ENCODE peak calls at places on chromosomes 3 and 15, in seven cellular contexts. B is K562, O is lower lobe of right lung, Y is heart right ventricle, K is RWPE2, M is HCT116, X is Panc1. G is an unnamed sample.

GRCh38 chr3:45599424-45599886 is 4.9 kb downstream of the LIMD1 start:
- ATAC-seq in B (no peak), O (peak; percentile 28), Y (peak; percentile 74), K (no peak), M (no peak), X (no peak), G (no peak)

GRCh38 chr3:67012564-67012963 is 14.5 kb downstream of the KBTBD8 start:
- ATAC-seq in B (peak; percentile 75), O (no peak), Y (no peak), K (no peak), M (no peak), X (no peak), G (no peak)

GRCh38 chr3:156151824-156152428 is 31.5 kb downstream of the KCNAB1 start:
- ATAC-seq in B (peak; percentile 91), O (peak; percentile 91), Y (peak; percentile 76), K (peak; percentile 78), M (peak; percentile 94), X (peak; percentile 85), G (no peak)

GRCh38 chr15:45091161-45091560 is 22.8 kb downstream of the DUOX2 start:
- ATAC-seq in B (peak; percentile 9), O (no peak), Y (no peak), K (peak; percentile 35), M (no peak), X (no peak), G (peak; percentile 20)

GRCh38 chr3:123375014-123375940 is 73.6 kb downstream of the ADCY5 start:
- ATAC-seq in B (no peak), O (no peak), Y (peak; percentile 50), K (no peak), M (no peak), X (no peak), G (peak; percentile 49)

GRCh38 chr3:46632792-46633191 is 20.5 kb downstream of the FAM240A start:
- ATAC-seq in B (no peak), O (no peak), Y (peak; percentile 8), K (no peak), M (no peak), X (no peak), G (no peak)

GRCh38 chr3:120566243-120566980 is 29.7 kb upstream of the NDUFB4 start:
- ATAC-seq in B (no peak), O (no peak), Y (no peak), K (no peak), M (no peak), X (peak; percentile 44), G (no peak)

GRCh38 chr3:138361193-138361525 is 12.8 kb downstream of the MRAS start:
- ATAC-seq in B (no peak), O (no peak), Y (peak; percentile 1), K (no peak), M (no peak), X (no peak), G (no peak)

GRCh38 chr3:106589306-106589942 is 720.6 kb upstream of the CBLB start:
- ATAC-seq in B (no peak), O (no peak), Y (no peak), K (peak; percentile 92), M (no peak), X (no peak), G (no peak)

GRCh38 chr3:61250784-61251173 is 473 bp downstream of the FHIT start:
- ATAC-seq in B (peak; percentile 64), O (peak; percentile 65), Y (peak; percentile 51), K (no peak), M (peak; percentile 48), X (no peak), G (no peak)

GRCh38 chr3:46349484-46350261 is 4.2 kb upstream of the CCR2 start:
- ATAC-seq in B (no peak), O (no peak), Y (no peak), K (no peak), M (no peak), X (no peak), G (no peak)

GRCh38 chr15:101439920-101440319 is 49.6 kb downstream of the PCSK6 start:
- ATAC-seq in B (no peak), O (peak; percentile 24), Y (peak; percentile 73), K (peak; percentile 7), M (no peak), X (no peak), G (peak; percentile 38)

GRCh38 chr3:12983326-12983725 is 89.9 kb downstream of the IQSEC1 start:
- ATAC-seq in B (no peak), O (no peak), Y (no peak), K (no peak), M (no peak), X (no peak), G (no peak)

GRCh38 chr3:184687363-184688049 is 24.4 kb downstream of the MAGEF1 start:
- ATAC-seq in B (no peak), O (no peak), Y (peak; percentile 57), K (no peak), M (no peak), X (no peak), G (no peak)

GRCh38 chr3:195855471-195856409 is 44.0 kb upstream of the MUC4 start:
- ATAC-seq in B (no peak), O (no peak), Y (no peak), K (peak; percentile 54), M (peak; percentile 66), X (no peak), G (no peak)

GRCh38 chr3:11291808-11292207 is 19.6 kb downstream of the ATG7 start:
- ATAC-seq in B (no peak), O (no peak), Y (no peak), K (no peak), M (no peak), X (no peak), G (no peak)

GRCh38 chr15:67031321-67031720 is 34.1 kb upstream of the SMAD3 start:
- ATAC-seq in B (no peak), O (no peak), Y (peak; percentile 33), K (no peak), M (no peak), X (no peak), G (no peak)

GRCh38 chr3:172143739-172144497 is 104.5 kb downstream of the FNDC3B start:
- ATAC-seq in B (no peak), O (no peak), Y (no peak), K (no peak), M (no peak), X (no peak), G (no peak)

GRCh38 chr3:172143060-172143451 is 103.7 kb downstream of the FNDC3B start:
- ATAC-seq in B (no peak), O (no peak), Y (no peak), K (no peak), M (no peak), X (no peak), G (no peak)

GRCh38 chr3:172146349-172146748 is 107.0 kb downstream of the FNDC3B start:
- ATAC-seq in B (no peak), O (no peak), Y (no peak), K (no peak), M (no peak), X (no peak), G (no peak)

GRCh38 chr3:172147113-172147818 is 107.9 kb downstream of the FNDC3B start:
- ATAC-seq in B (no peak), O (no peak), Y (no peak), K (no peak), M (no peak), X (no peak), G (no peak)

GRCh38 chr3:172145287-172145686 is 105.9 kb downstream of the FNDC3B start:
- ATAC-seq in B (no peak), O (no peak), Y (no peak), K (no peak), M (no peak), X (no peak), G (no peak)
- H3K4me1 ChIP-seq in B (peaks cover 5% of the 10 kb centered on the region), O (peaks cover 58% of the 10 kb centered on the region), Y (peaks cover 38% of the 10 kb centered on the region), K (peaks cover 50% of the 10 kb centered on the region), M (peaks cover 37% of the 10 kb centered on the region), X (peaks cover 78% of the 10 kb centered on the region), G (peaks cover 33% of the 10 kb centered on the region)

DNA sequence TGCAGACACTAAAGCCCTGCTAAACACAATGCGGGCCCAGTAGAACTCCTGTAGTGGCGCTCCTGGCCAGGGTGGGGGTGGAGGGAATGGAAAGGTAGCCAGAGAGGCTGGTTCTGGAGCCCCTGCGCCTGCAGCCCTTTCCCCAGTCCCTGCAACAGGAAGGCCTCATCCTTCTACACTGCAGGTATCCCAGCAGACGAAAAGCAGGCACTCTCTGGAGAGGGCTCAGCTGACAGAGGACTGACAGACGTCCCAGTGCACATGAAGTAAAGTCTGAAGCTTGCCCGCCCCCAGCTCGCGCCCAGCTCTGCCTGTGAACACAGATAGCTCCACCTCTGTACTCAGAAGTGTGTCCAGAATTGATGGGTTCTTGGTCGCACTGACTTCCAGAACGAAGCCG is 46.0 kb downstream of the NSMCE3 start:
- ATAC-seq in B (no peak), O (no peak), Y (no peak), K (peak; percentile 20), M (no peak), X (no peak), G (no peak)
- H3K27ac ChIP-seq in B (no peak overlapping the region), O (no peak overlapping the region), Y (no peak overlapping the region), K (no peak overlapping the region), M (no peak overlapping the region), X (no peak overlapping the region), G (no peak overlapping the region)

DNA sequence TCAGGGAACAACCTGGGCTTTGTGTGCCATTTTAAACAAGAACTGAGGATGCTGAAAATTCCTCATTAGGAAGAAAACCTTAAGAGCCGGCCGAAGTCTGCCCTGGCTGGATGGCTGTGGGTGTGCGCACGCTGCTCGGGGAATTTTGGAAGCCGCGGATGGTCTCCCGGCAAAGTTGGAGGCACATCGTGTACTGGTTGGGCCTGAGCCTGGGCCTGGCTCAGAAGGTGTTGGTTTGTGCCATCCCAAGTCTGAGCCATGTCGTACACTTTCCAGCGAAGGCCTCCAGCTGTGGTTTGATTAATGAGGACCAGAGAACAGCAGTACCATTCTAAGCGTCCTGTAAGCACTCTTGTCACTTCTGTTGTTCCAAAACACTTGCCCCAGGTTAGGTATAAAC is 188.2 kb downstream of the ATP10A start:
- ATAC-seq in B (no peak), O (peak; percentile 17), Y (peak; percentile 31), K (no peak), M (no peak), X (no peak), G (peak; percentile 90)
- H3K4me1 ChIP-seq in B (no peaks in the 10 kb centered on the region), O (peaks cover 5% of the 10 kb centered on the region), Y (peaks cover 16% of the 10 kb centered on the region), K (no peaks in the 10 kb centered on the region), M (no peaks in the 10 kb centered on the region), X (no peaks in the 10 kb centered on the region), G (peaks cover 64% of the 10 kb centered on the region)

GRCh38 chr15:69795601-69796000 is 302.1 kb downstream of the TLE3 start:
- ATAC-seq in B (no peak), O (no peak), Y (no peak), K (no peak), M (no peak), X (no peak), G (no peak)
- H3K27ac ChIP-seq in B (no peak overlapping the region), O (peak overlapping the region; percentile 79), Y (peak overlapping the region; percentile 73), K (no peak overlapping the region), M (peak overlapping the region; percentile 69), X (no peak overlapping the region), G (peak overlapping the region; percentile 25)

GRCh38 chr15:31268911-31269784 is 57.5 kb upstream of the KLF13 start:
- ATAC-seq in B (no peak), O (no peak), Y (no peak), K (no peak), M (no peak), X (no peak), G (no peak)
- H3K4me1 ChIP-seq in B (peaks cover 26% of the 10 kb centered on the region), O (peaks cover 49% of the 10 kb centered on the region), Y (peaks cover under 1% of the 10 kb centered on the region), K (peaks cover 2% of the 10 kb centered on the region), M (peaks cover 2% of the 10 kb centered on the region), X (no peaks in the 10 kb centered on the region), G (peaks cover 19% of the 10 kb centered on the region)

G was measured in gastroesophageal sphincter.